ENCODE peak calls at places on chromosomes 5 and 9, in eight cellular contexts. L is left lung, S is right lobe of liver, K is fibroblast of lung, Z is fibroblast of mammary gland, W is HepG2, E is A549, P is spleen. J is an unnamed sample.

GRCh38 chr9:76401580-76402354 is 7.5 kb upstream of the RFK start:
- DNase-seq in L (no peak), S (no peak), K (no peak), Z (peak), W (peak), E (peak), P (no peak), J (no peak)

GRCh38 chr5:53478411-53479044 is 1.9 kb upstream of the FST start:
- DNase-seq in L (peak), S (peak), K (peak), Z (peak), W (peak), E (peak), P (peak), J (peak)

GRCh38 chr5:39167973-39168345 is 51.4 kb downstream of the FYB1 start:
- DNase-seq in L (no peak), S (no peak), K (no peak), Z (no peak), W (no peak), E (no peak), P (no peak), J (no peak)

GRCh38 chr5:138985683-138986082 is 110.5 kb upstream of the LRRTM2 start:
- DNase-seq in L (no peak), S (no peak), K (peak), Z (no peak), W (no peak), E (no peak), P (no peak), J (no peak)

GRCh38 chr5:128228506-128228905 is 144.9 kb downstream of the SLC12A2 start:
- DNase-seq in L (no peak), S (no peak), K (peak), Z (peak), W (no peak), E (no peak), P (no peak), J (no peak)

GRCh38 chr5:110048508-110048907 is 358.8 kb downstream of the MAN2A1 start:
- DNase-seq in L (no peak), S (no peak), K (no peak), Z (no peak), W (no peak), E (no peak), P (no peak), J (no peak)

GRCh38 chr9:111621895-111622480 is 9.1 kb upstream of the DNAJC25 start:
- DNase-seq in L (no peak), S (no peak), K (peak), Z (peak), W (peak), E (peak), P (no peak), J (peak)

GRCh38 chr5:78738693-78739300 is 90.2 kb upstream of the LHFPL2 start:
- DNase-seq in L (no peak), S (no peak), K (no peak), Z (no peak), W (no peak), E (no peak), P (no peak), J (no peak)

GRCh38 chr9:110954822-110955291 is 83.4 kb downstream of the LPAR1 start:
- DNase-seq in L (no peak), S (no peak), K (peak), Z (no peak), W (no peak), E (no peak), P (no peak), J (no peak)

GRCh38 chr9:5628530-5629311 is at the start of gene RIC1:
- DNase-seq in L (peak), S (peak), K (peak), Z (peak), W (peak), E (peak), P (peak), J (peak)
- TF ChIP-seq CTCF in L (no peak), S (no peak), K (no peak), Z (no peak), W (no peak), E (no peak), P (peak), J (no peak)

GRCh38 chr9:33264473-33265177 is at the start of the genes BAG1 and CHMP5:
- DNase-seq in L (peak), S (peak), K (peak), Z (peak), W (peak), E (peak), P (peak), J (peak)
- TF ChIP-seq CTCF in L (peak), S (peak), K (peak), Z (peak), W (peak), E (no peak), P (peak), J (peak)

DNA sequence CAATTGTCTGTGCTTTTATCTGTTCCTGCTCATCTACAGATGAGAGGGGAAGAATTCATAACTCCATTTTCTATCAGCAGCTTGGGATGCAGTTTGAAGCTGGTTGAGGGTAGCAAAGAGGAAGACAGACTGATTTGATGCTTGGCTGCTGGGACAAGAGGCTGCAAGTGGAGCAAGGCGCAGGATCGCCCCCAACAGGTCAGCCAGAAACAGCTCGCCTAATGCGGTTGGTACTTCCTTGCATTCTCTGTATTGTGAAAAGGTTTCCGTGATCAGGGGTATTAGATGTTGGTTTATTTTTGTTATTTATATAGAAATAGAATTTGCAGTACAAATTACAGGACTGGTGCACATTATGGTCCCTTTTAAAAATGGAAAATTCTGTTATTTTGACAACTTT is 40.6 kb downstream of the ZNF883 start:
- DNase-seq in L (no peak), S (no peak), K (no peak), Z (peak), W (peak), E (peak), P (no peak), J (no peak)
- TF ChIP-seq CTCF in L (no peak), S (no peak), K (no peak), Z (peak), W (peak), E (no peak), P (no peak), J (peak)

DNA sequence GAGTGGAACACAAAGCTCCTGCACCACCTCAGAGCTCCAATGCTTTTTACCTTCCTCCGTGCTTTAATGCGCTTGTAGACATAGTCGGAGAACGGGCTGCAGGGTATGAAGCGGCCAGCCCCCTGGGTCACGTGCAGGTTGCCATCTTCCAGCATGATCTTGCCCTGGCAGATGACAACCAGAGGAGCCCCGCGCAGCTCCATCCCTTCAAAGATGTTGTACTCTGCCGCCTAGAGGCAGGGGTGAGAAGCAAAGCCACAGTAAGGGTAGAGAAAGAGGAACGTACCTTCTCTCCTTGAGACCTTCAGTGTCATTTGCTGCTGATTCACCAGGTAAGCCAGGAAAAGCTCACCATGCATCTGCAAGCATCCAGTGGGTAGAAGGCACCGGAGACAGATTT is 112.3 kb downstream of the DPYSL3 start:
- DNase-seq in L (no peak), S (no peak), K (no peak), Z (no peak), W (no peak), E (peak), P (no peak), J (no peak)
- TF ChIP-seq CTCF in L (no peak), S (no peak), K (no peak), Z (no peak), W (no peak), E (no peak), P (no peak), J (no peak)

GRCh38 chr9:77834898-77835505 is 186.9 kb upstream of the GNA14 start:
- DNase-seq in L (no peak), S (no peak), K (peak), Z (no peak), W (no peak), E (no peak), P (no peak), J (no peak)
- TF ChIP-seq CTCF in L (no peak), S (no peak), K (no peak), Z (no peak), W (no peak), E (no peak), P (no peak), J (no peak)

DNA sequence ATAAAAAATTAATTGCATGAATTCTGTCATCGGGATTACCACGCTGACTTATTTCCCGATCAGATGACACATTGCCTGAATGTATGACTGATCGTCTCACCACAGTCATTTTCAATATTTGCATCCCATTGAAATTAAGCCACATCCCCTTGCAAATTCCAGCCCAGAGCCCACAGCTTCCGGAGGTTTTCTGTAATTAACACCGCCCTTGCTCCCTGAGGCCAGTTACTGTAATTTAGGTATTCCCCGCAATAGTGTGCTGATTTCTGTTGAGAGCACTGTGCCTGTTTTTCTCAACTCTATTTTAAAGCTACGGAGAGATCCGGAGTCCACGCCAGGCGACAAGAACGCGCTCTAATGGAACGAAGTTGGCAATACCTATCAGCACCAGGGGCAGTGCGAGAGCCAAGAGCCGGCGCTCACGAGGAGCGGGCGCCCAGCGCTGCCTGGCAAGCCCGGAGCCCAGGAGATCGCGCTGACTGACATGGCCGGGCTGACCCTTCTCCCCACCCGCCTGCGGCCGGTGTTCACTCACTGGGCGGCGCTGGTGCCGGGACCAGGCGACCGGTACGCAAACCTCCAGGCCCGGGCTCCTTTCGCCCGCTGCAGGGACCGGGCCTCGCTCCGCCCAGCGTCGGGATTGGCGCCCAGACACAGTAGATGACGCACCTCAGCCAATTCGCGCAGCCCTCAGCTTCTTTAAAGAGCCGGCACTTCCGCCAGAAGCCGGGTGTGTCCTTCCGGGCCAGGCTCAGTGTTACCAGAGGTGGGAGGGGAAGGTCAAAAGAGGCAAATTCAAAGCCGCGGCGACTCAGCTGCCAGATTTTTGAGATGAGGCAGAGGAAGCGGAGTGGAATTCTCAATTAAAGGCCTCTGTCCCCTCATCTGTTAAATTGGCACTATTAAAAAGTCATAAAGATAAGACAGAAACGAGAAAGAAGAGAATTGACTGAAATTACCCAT is at the start of gene PLGRKT:
- DNase-seq in L (peak), S (peak), K (peak), Z (peak), W (peak), E (peak), P (peak), J (peak)
- TF ChIP-seq CTCF in L (no peak), S (no peak), K (peak), Z (no peak), W (peak), E (no peak), P (peak), J (no peak)